ENCODE peak calls at places on chromosome 15, in seven cellular contexts. C is progenitor cell of endocrine pancreas; Y is M059J; F is endothelial cell; I is cardiac septum; V is NCI-H1417 treated with DMSO at 0.1 percent for 48 hours; R is activated CD4-positive, alpha-beta T cell treated with anti-CD3 and anti-CD28 coated beads, Interleukin-2, amount 50 U/mL, for 4 hours. O is an unnamed sample.

GRCh38 chr15:43932907-43933306 is 106.1 kb downstream of the WDR76 start:
- DNase-seq in C (no peak), Y (no peak), F (no peak), I (no peak), V (no peak), R (no peak), O (no peak)

GRCh38 chr15:68316061-68316804 is 38.7 kb downstream of the FEM1B start:
- DNase-seq in C (no peak), Y (no peak), F (peak; percentile 39), I (peak; percentile 75), V (no peak), R (no peak), O (no peak)

GRCh38 chr15:52103217-52104207 is 9.1 kb downstream of the BCL2L10 start:
- DNase-seq in C (no peak), Y (peak; percentile 95), F (no peak), I (no peak), V (no peak), R (no peak), O (peak; percentile 95)

GRCh38 chr15:63601727-63602185 is 4.6 kb downstream of the FBXL22 start:
- DNase-seq in C (no peak), Y (peak; percentile 21), F (no peak), I (no peak), V (peak; percentile 23), R (no peak), O (no peak)

GRCh38 chr15:38905634-38906033 is 341.0 kb upstream of the RASGRP1 start:
- DNase-seq in C (no peak), Y (peak; percentile 32), F (no peak), I (no peak), V (no peak), R (no peak), O (no peak)

GRCh38 chr15:78139564-78139963 is 8.3 kb upstream of the CIB2 start:
- DNase-seq in C (no peak), Y (no peak), F (no peak), I (no peak), V (no peak), R (no peak), O (no peak)

GRCh38 chr15:63939531-63940130 is 105.9 kb upstream of the HERC1 start:
- DNase-seq in C (no peak), Y (peak; percentile 88), F (peak; percentile 25), I (no peak), V (no peak), R (no peak), O (peak; percentile 76)

GRCh38 chr15:41256577-41257038 is 25.5 kb downstream of the CHP1 start:
- DNase-seq in C (no peak), Y (no peak), F (no peak), I (no peak), V (no peak), R (no peak), O (peak; percentile 93)

GRCh38 chr15:81530271-81530670 is 156.3 kb upstream of the TMC3 start:
- DNase-seq in C (no peak), Y (no peak), F (no peak), I (no peak), V (no peak), R (no peak), O (no peak)

GRCh38 chr15:69535101-69535638 is 82.6 kb downstream of the RPLP1 start:
- DNase-seq in C (no peak), Y (peak; percentile 75), F (no peak), I (no peak), V (no peak), R (no peak), O (peak; percentile 68)

GRCh38 chr15:58174709-58175108 is 36.5 kb downstream of the AQP9 start:
- DNase-seq in C (no peak), Y (no peak), F (no peak), I (no peak), V (no peak), R (no peak), O (no peak)

GRCh38 chr15:82021992-82022391 is 23.8 kb downstream of the MEX3B start:
- DNase-seq in C (no peak), Y (no peak), F (no peak), I (no peak), V (peak; percentile 44), R (no peak), O (no peak)

GRCh38 chr15:30922469-30923311 is 19.0 kb downstream of the FAN1 start:
- DNase-seq in C (no peak), Y (peak; percentile 47), F (no peak), I (no peak), V (no peak), R (no peak), O (peak; percentile 94)

GRCh38 chr15:29821416-29822099 is 710 bp downstream of the TJP1 start:
- DNase-seq in C (peak; percentile 86), Y (peak; percentile 88), F (peak; percentile 75), I (peak; percentile 86), V (peak; percentile 4), R (no peak), O (peak; percentile 76)

GRCh38 chr15:75235760-75236729 is 22.1 kb upstream of the GOLGA6C start:
- DNase-seq in C (no peak), Y (no peak), F (no peak), I (peak; percentile 70), V (no peak), R (no peak), O (no peak)